ENCODE peak calls at places on chromosomes 7 and 10, in four cellular contexts. One of them, this sample, is unnamed.

GRCh38 chr10:71397340-71398212 is 856 bp downstream of the CDH23 start:
- DNase-seq in H1: peak; percentile 58
- DNase-seq in SK-N-SH: peak; percentile 76
- DNase-seq in WTC11: peak; percentile 44
- DNase-seq in this sample: no peak

GRCh38 chr7:74193054-74193453 is 16.8 kb upstream of the LAT2 start:
- DNase-seq in SK-N-SH: no peak
- DNase-seq in H1: no peak
- DNase-seq in WTC11: no peak
- DNase-seq in this sample: no peak

GRCh38 chr7:133820584-133820983 is 306.6 kb upstream of the LRGUK start:
- DNase-seq in SK-N-SH: peak; percentile 41
- DNase-seq in H1: no peak
- DNase-seq in WTC11: no peak
- DNase-seq in this sample: no peak

GRCh38 chr10:119517235-119518141 is 25.0 kb downstream of the RGS10 start:
- DNase-seq in H1: no peak
- DNase-seq in SK-N-SH: no peak
- DNase-seq in WTC11: no peak
- DNase-seq in this sample: no peak

GRCh38 chr10:102334106-102334505 is 61.4 kb upstream of the NFKB2 start:
- DNase-seq in SK-N-SH: peak; percentile 54
- DNase-seq in WTC11: no peak
- DNase-seq in H1: no peak
- DNase-seq in this sample: no peak

GRCh38 chr10:7015457-7015856 is 395.4 kb downstream of the SFMBT2 start:
- DNase-seq in WTC11: no peak
- DNase-seq in SK-N-SH: no peak
- DNase-seq in H1: no peak
- DNase-seq in this sample: peak; percentile 66

GRCh38 chr7:67625257-67625713 is 628.7 kb downstream of the TYW1 start:
- DNase-seq in SK-N-SH: peak; percentile 86
- DNase-seq in H1: peak; percentile 87
- DNase-seq in WTC11: peak; percentile 92
- DNase-seq in this sample: peak; percentile 80

GRCh38 chr7:158802535-158803199 is 26.6 kb downstream of the ESYT2 start:
- DNase-seq in SK-N-SH: no peak
- DNase-seq in WTC11: no peak
- DNase-seq in H1: no peak
- DNase-seq in this sample: no peak

GRCh38 chr7:69373171-69374035 is 224.9 kb upstream of the AUTS2 start:
- DNase-seq in SK-N-SH: no peak
- DNase-seq in H1: no peak
- DNase-seq in WTC11: no peak
- DNase-seq in this sample: no peak

GRCh38 chr10:110522365-110522988 is 24.8 kb downstream of the DUSP5 start:
- DNase-seq in H1: no peak
- DNase-seq in SK-N-SH: no peak
- DNase-seq in WTC11: no peak
- DNase-seq in this sample: no peak

GRCh38 chr10:34654211-34654610 is 160.9 kb downstream of the PARD3 start:
- DNase-seq in SK-N-SH: no peak
- DNase-seq in H1: no peak
- DNase-seq in WTC11: no peak
- DNase-seq in this sample: no peak

GRCh38 chr10:70513848-70514309 is 35.3 kb downstream of the PALD1 start:
- DNase-seq in SK-N-SH: no peak
- DNase-seq in H1: peak; percentile 63
- DNase-seq in WTC11: peak; percentile 34
- DNase-seq in this sample: no peak

GRCh38 chr7:12217311-12217710 is 6.2 kb downstream of the TMEM106B start:
- DNase-seq in H1: no peak
- DNase-seq in SK-N-SH: no peak
- DNase-seq in WTC11: no peak
- DNase-seq in this sample: no peak

GRCh38 chr10:120613180-120613579 is 156.2 kb downstream of the PLPP4 start:
- DNase-seq in WTC11: no peak
- DNase-seq in SK-N-SH: no peak
- DNase-seq in H1: no peak
- DNase-seq in this sample: no peak

GRCh38 chr10:112634096-112634830 is 187.2 kb downstream of the VTI1A start:
- DNase-seq in SK-N-SH: no peak
- DNase-seq in WTC11: no peak
- DNase-seq in H1: no peak
- DNase-seq in this sample: no peak

GRCh38 chr10:131846224-131847101 is 54.3 kb upstream of the PPP2R2D start:
- DNase-seq in WTC11: no peak
- DNase-seq in H1: peak; percentile 41
- DNase-seq in SK-N-SH: no peak
- DNase-seq in this sample: no peak

GRCh38 chr10:93062499-93063216 is 2.1 kb downstream of the CYP26C1 start:
- DNase-seq in SK-N-SH: peak; percentile 30
- DNase-seq in WTC11: peak; percentile 70
- DNase-seq in H1: peak; percentile 82
- DNase-seq in this sample: no peak

DNA sequence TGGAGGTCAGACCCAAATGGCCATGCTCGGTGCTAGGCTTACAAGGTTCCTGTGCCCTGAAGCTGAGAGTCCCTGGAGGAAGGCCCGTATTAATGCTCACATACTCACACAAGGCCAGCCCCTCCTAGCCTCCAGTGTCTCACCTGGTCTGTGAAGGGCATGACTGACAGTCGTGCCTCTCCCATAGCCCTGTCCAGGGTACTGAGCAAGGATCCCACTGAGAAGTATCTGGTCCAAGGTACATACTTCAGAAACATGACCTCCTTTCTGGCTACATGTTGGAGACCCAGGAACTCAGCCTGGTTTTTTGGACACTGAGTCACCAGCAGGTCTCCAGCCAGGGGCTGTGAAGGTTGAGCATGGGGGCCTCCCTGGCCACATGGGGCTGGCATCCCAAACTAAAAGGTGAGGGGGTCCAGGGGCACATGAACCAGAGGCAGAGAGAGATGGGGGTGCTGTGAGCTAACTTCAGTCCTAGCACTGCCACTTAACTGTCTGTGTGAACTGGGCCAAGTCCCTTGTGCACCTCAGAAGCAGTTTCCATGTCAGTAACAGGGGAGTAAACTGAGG is 17.6 kb upstream of the RASGEF1A start:
- DNase-seq in SK-N-SH: no peak
- DNase-seq in WTC11: peak; percentile 76
- DNase-seq in H1: no peak
- DNase-seq in this sample: no peak
- TF ChIP-seq TEAD4 in SK-N-SH: no peak
- TF ChIP-seq TEAD4 in WTC11: no peak
- TF ChIP-seq TEAD4 in H1: peak; percentile 7
- TF ChIP-seq TEAD4 in this sample: no peak

GRCh38 chr7:104878577-104878976 is 135.4 kb upstream of the KMT2E start:
- DNase-seq in SK-N-SH: no peak
- DNase-seq in WTC11: no peak
- DNase-seq in H1: no peak
- DNase-seq in this sample: no peak

GRCh38 chr7:104883718-104884452 is 130.1 kb upstream of the KMT2E start:
- DNase-seq in H1: peak; percentile 93
- DNase-seq in WTC11: peak; percentile 88
- DNase-seq in SK-N-SH: peak; percentile 84
- DNase-seq in this sample: peak; percentile 93

GRCh38 chr7:104883248-104883717 is 130.7 kb upstream of the KMT2E start:
- DNase-seq in H1: no peak
- DNase-seq in SK-N-SH: no peak
- DNase-seq in WTC11: no peak
- DNase-seq in this sample: no peak
- TF ChIP-seq TEAD4 in H1: no peak
- TF ChIP-seq TEAD4 in SK-N-SH: no peak
- TF ChIP-seq TEAD4 in WTC11: no peak
- TF ChIP-seq TEAD4 in this sample: no peak

GRCh38 chr7:95840953-95841950 is 68.9 kb downstream of the DYNC1I1 start:
- DNase-seq in WTC11: no peak
- DNase-seq in H1: no peak
- DNase-seq in SK-N-SH: peak; percentile 46
- DNase-seq in this sample: peak; percentile 15
- TF ChIP-seq TEAD4 in WTC11: no peak
- TF ChIP-seq TEAD4 in H1: no peak
- TF ChIP-seq TEAD4 in SK-N-SH: no peak
- TF ChIP-seq TEAD4 in this sample: no peak

GRCh38 chr7:423312-424260 is 96.1 kb downstream of the PDGFA start:
- DNase-seq in H1: no peak
- DNase-seq in SK-N-SH: no peak
- DNase-seq in WTC11: peak; percentile 9
- DNase-seq in this sample: no peak
- TF ChIP-seq TEAD4 in H1: no peak
- TF ChIP-seq TEAD4 in SK-N-SH: no peak
- TF ChIP-seq TEAD4 in WTC11: no peak
- TF ChIP-seq TEAD4 in this sample: no peak

GRCh38 chr10:88159127-88159829 is 295.9 kb downstream of the PTEN start:
- DNase-seq in SK-N-SH: no peak
- DNase-seq in WTC11: no peak
- DNase-seq in H1: no peak
- DNase-seq in this sample: no peak

GRCh38 chr10:88158506-88159123 is 295.2 kb downstream of the PTEN start:
- DNase-seq in WTC11: no peak
- DNase-seq in H1: no peak
- DNase-seq in SK-N-SH: no peak
- DNase-seq in this sample: no peak

GRCh38 chr10:88156341-88156740 is 292.9 kb downstream of the PTEN start:
- DNase-seq in WTC11: no peak
- DNase-seq in H1: no peak
- DNase-seq in SK-N-SH: no peak
- DNase-seq in this sample: no peak

GRCh38 chr10:88161070-88161469 is 297.6 kb downstream of the PTEN start:
- DNase-seq in H1: no peak
- DNase-seq in SK-N-SH: no peak
- DNase-seq in WTC11: no peak
- DNase-seq in this sample: no peak

GRCh38 chr10:88157981-88158465 is 294.6 kb downstream of the PTEN start:
- DNase-seq in H1: no peak
- DNase-seq in WTC11: no peak
- DNase-seq in SK-N-SH: no peak
- DNase-seq in this sample: no peak
- TF ChIP-seq TEAD4 in H1: no peak
- TF ChIP-seq TEAD4 in WTC11: no peak
- TF ChIP-seq TEAD4 in SK-N-SH: peak; percentile 84
- TF ChIP-seq TEAD4 in this sample: no peak

GRCh38 chr7:132666076-132666775 is 90.0 kb upstream of the PLXNA4 start:
- DNase-seq in SK-N-SH: no peak
- DNase-seq in WTC11: no peak
- DNase-seq in H1: no peak
- DNase-seq in this sample: no peak
- TF ChIP-seq TEAD4 in SK-N-SH: no peak
- TF ChIP-seq TEAD4 in WTC11: no peak
- TF ChIP-seq TEAD4 in H1: no peak
- TF ChIP-seq TEAD4 in this sample: no peak

DNA sequence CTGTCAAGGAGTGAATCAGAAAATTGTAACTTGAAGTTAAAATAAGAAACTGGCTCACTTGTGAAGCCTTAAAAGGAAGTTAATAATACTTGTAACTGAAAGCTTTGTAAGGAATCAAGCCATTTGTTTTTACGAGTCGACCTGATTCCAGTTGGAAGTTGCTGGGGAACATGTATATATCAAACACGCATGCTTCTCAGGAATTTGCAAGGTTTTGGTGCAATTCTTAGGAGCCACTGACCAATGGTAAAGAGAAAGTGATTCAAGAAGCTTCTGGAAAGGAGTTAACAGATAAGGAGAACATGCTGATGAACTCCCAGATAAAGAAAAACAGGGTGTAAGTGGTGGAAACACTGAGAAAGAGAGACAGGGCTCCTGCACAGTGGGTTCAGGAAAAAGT is 56.4 kb downstream of the ETV1 start:
- DNase-seq in SK-N-SH: no peak
- DNase-seq in H1: no peak
- DNase-seq in WTC11: no peak
- DNase-seq in this sample: no peak
- TF ChIP-seq TEAD4 in SK-N-SH: no peak
- TF ChIP-seq TEAD4 in H1: no peak
- TF ChIP-seq TEAD4 in WTC11: no peak
- TF ChIP-seq TEAD4 in this sample: no peak

DNA sequence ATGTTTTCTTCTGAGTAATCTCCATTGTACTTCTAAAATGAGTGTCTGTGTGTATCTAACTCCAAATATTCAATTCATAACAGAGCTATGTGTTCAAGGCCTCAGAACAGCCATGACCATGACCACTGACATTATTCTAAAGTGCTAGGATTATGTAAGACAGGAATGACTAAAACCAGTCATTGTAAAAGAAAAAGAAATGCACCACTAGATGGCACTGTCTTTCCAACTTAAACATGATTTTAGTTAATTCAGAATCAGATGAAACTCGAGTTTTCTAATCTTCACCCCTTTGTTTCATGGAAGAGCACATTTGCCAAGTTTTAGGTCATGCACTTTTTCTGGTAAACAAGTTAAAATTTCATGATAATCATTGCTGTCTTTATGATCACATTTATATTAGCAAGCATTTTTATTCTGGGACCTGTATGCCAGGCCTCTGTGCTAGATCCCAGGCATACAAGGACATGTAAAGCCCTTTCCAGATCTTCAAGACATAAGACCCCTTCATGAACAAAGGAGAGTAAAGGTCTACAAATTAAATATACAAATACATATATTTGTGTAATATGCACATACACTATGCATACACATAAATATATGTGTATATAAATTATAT is 26.1 kb upstream of the RSU1 start:
- DNase-seq in WTC11: no peak
- DNase-seq in SK-N-SH: peak; percentile 34
- DNase-seq in H1: no peak
- DNase-seq in this sample: peak; percentile 67
- TF ChIP-seq TEAD4 in WTC11: no peak
- TF ChIP-seq TEAD4 in SK-N-SH: no peak
- TF ChIP-seq TEAD4 in H1: no peak
- TF ChIP-seq TEAD4 in this sample: no peak

DNA sequence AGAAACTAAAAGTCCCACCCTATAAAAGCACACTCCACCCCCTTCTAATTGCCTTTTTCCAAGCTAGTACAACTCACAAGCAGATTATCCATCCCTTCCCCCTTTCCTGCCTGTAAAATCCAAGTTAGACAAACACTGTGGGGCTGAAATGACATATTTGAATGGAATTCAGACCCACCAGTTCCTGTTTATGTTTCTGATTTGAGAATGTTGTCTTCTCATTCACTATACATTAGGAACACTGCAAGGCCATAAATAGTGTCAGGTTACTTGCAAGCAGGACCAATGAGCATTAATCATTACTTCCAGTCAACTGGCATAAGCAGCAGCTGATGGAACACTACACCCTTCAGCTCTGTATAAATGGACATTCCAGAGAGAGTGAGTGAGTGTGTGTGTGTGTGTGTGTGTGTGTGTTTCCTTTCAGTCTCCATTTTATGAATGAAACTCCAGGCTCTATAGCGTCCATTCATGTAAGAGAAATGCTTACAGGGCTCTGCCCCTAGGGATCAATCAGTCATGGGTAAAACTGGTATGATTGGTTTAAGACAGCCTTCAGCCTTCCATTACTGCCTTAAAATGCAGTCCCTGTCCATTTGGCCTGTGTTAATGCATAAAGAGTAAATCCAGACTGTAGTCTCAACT is 69.3 kb downstream of the ETV1 start:
- DNase-seq in WTC11: no peak
- DNase-seq in SK-N-SH: peak; percentile 57
- DNase-seq in H1: no peak
- DNase-seq in this sample: peak; percentile 7
- TF ChIP-seq TEAD4 in WTC11: no peak
- TF ChIP-seq TEAD4 in SK-N-SH: peak; percentile 98
- TF ChIP-seq TEAD4 in H1: no peak
- TF ChIP-seq TEAD4 in this sample: no peak